ENCODE peak calls at places on chromosomes 4 and X, in nine cellular contexts. One of them, this sample, is unnamed.

GRCh38 chrX:141936080-141936479 is 32.4 kb downstream of the MAGEC1 start:
- DNase-seq in lung: no peak
- DNase-seq in naive thymus-derived CD4-positive, alpha-beta T cell: no peak
- DNase-seq in psoas muscle: no peak
- DNase-seq in uterus: no peak
- DNase-seq in CD4-positive, alpha-beta memory T cell: no peak
- DNase-seq in heart left ventricle: no peak
- DNase-seq in aorta: no peak
- DNase-seq in tibial artery: no peak
- DNase-seq in this sample: no peak

GRCh38 chr4:73525611-73526010 is 44.1 kb downstream of the AFM start:
- DNase-seq in naive thymus-derived CD4-positive, alpha-beta T cell: no peak
- DNase-seq in heart left ventricle: no peak
- DNase-seq in aorta: no peak
- DNase-seq in psoas muscle: no peak
- DNase-seq in CD4-positive, alpha-beta memory T cell: no peak
- DNase-seq in uterus: no peak
- DNase-seq in tibial artery: no peak
- DNase-seq in lung: no peak
- DNase-seq in this sample: no peak

GRCh38 chr4:18850763-18851331 is 829.3 kb upstream of the LCORL start:
- DNase-seq in CD4-positive, alpha-beta memory T cell: no peak
- DNase-seq in uterus: no peak
- DNase-seq in naive thymus-derived CD4-positive, alpha-beta T cell: no peak
- DNase-seq in heart left ventricle: no peak
- DNase-seq in lung: no peak
- DNase-seq in tibial artery: no peak
- DNase-seq in psoas muscle: no peak
- DNase-seq in aorta: no peak
- DNase-seq in this sample: no peak

GRCh38 chr4:161952382-161952781 is 211.4 kb downstream of the FSTL5 start:
- DNase-seq in naive thymus-derived CD4-positive, alpha-beta T cell: no peak
- DNase-seq in psoas muscle: no peak
- DNase-seq in uterus: no peak
- DNase-seq in heart left ventricle: no peak
- DNase-seq in CD4-positive, alpha-beta memory T cell: no peak
- DNase-seq in aorta: no peak
- DNase-seq in tibial artery: no peak
- DNase-seq in lung: no peak
- DNase-seq in this sample: no peak

GRCh38 chr4:40563401-40563800 is 66.3 kb downstream of the RBM47 start:
- DNase-seq in uterus: no peak
- DNase-seq in aorta: no peak
- DNase-seq in psoas muscle: no peak
- DNase-seq in CD4-positive, alpha-beta memory T cell: no peak
- DNase-seq in heart left ventricle: no peak
- DNase-seq in naive thymus-derived CD4-positive, alpha-beta T cell: no peak
- DNase-seq in tibial artery: no peak
- DNase-seq in lung: no peak
- DNase-seq in this sample: no peak

GRCh38 chr4:109764376-109764775 is 34.5 kb upstream of the PLA2G12A start:
- DNase-seq in lung: no peak
- DNase-seq in heart left ventricle: no peak
- DNase-seq in aorta: no peak
- DNase-seq in uterus: no peak
- DNase-seq in psoas muscle: no peak
- DNase-seq in CD4-positive, alpha-beta memory T cell: no peak
- DNase-seq in naive thymus-derived CD4-positive, alpha-beta T cell: no peak
- DNase-seq in tibial artery: no peak
- DNase-seq in this sample: no peak

GRCh38 chr4:164768516-164768915 is 14.6 kb downstream of the SMIM31 start:
- DNase-seq in aorta: no peak
- DNase-seq in lung: no peak
- DNase-seq in heart left ventricle: no peak
- DNase-seq in uterus: no peak
- DNase-seq in naive thymus-derived CD4-positive, alpha-beta T cell: no peak
- DNase-seq in tibial artery: no peak
- DNase-seq in psoas muscle: no peak
- DNase-seq in CD4-positive, alpha-beta memory T cell: no peak
- DNase-seq in this sample: no peak

GRCh38 chrX:24395775-24396174 is 35.3 kb downstream of the SUPT20HL1 start:
- DNase-seq in psoas muscle: no peak
- DNase-seq in heart left ventricle: no peak
- DNase-seq in lung: peak
- DNase-seq in tibial artery: no peak
- DNase-seq in aorta: no peak
- DNase-seq in uterus: peak
- DNase-seq in naive thymus-derived CD4-positive, alpha-beta T cell: peak
- DNase-seq in CD4-positive, alpha-beta memory T cell: peak
- DNase-seq in this sample: peak

GRCh38 chrX:74656079-74656745 is 41.8 kb upstream of the RLIM start:
- DNase-seq in naive thymus-derived CD4-positive, alpha-beta T cell: no peak
- DNase-seq in heart left ventricle: no peak
- DNase-seq in psoas muscle: no peak
- DNase-seq in lung: no peak
- DNase-seq in uterus: no peak
- DNase-seq in tibial artery: no peak
- DNase-seq in aorta: no peak
- DNase-seq in CD4-positive, alpha-beta memory T cell: no peak
- DNase-seq in this sample: no peak

GRCh38 chrX:8721536-8721935 is 10.4 kb downstream of the ANOS1 start:
- DNase-seq in psoas muscle: no peak
- DNase-seq in uterus: no peak
- DNase-seq in heart left ventricle: no peak
- DNase-seq in tibial artery: no peak
- DNase-seq in naive thymus-derived CD4-positive, alpha-beta T cell: no peak
- DNase-seq in CD4-positive, alpha-beta memory T cell: no peak
- DNase-seq in lung: no peak
- DNase-seq in aorta: no peak
- DNase-seq in this sample: no peak

GRCh38 chrX:151228935-151229334 is 52.6 kb downstream of the GPR50 start:
- DNase-seq in psoas muscle: no peak
- DNase-seq in naive thymus-derived CD4-positive, alpha-beta T cell: no peak
- DNase-seq in lung: no peak
- DNase-seq in heart left ventricle: no peak
- DNase-seq in uterus: no peak
- DNase-seq in CD4-positive, alpha-beta memory T cell: no peak
- DNase-seq in aorta: no peak
- DNase-seq in tibial artery: no peak
- DNase-seq in this sample: no peak

GRCh38 chr4:164446516-164446915 is 307.4 kb upstream of the SMIM31 start:
- DNase-seq in psoas muscle: no peak
- DNase-seq in uterus: no peak
- DNase-seq in lung: no peak
- DNase-seq in aorta: no peak
- DNase-seq in tibial artery: no peak
- DNase-seq in heart left ventricle: no peak
- DNase-seq in CD4-positive, alpha-beta memory T cell: no peak
- DNase-seq in naive thymus-derived CD4-positive, alpha-beta T cell: no peak
- DNase-seq in this sample: peak

GRCh38 chr4:184824776-184825393 is 883 bp downstream of the ACSL1 start:
- DNase-seq in heart left ventricle: no peak
- DNase-seq in tibial artery: no peak
- DNase-seq in aorta: no peak
- DNase-seq in uterus: no peak
- DNase-seq in lung: no peak
- DNase-seq in naive thymus-derived CD4-positive, alpha-beta T cell: peak
- DNase-seq in CD4-positive, alpha-beta memory T cell: peak
- DNase-seq in psoas muscle: no peak
- DNase-seq in this sample: no peak

GRCh38 chr4:43864616-43865146 is 583.9 kb downstream of the KCTD8 start:
- DNase-seq in tibial artery: no peak
- DNase-seq in aorta: no peak
- DNase-seq in heart left ventricle: no peak
- DNase-seq in psoas muscle: no peak
- DNase-seq in CD4-positive, alpha-beta memory T cell: no peak
- DNase-seq in uterus: no peak
- DNase-seq in naive thymus-derived CD4-positive, alpha-beta T cell: no peak
- DNase-seq in lung: no peak
- DNase-seq in this sample: no peak

GRCh38 chr4:15489551-15489950 is 19.9 kb downstream of the CC2D2A start:
- DNase-seq in CD4-positive, alpha-beta memory T cell: no peak
- DNase-seq in heart left ventricle: no peak
- DNase-seq in aorta: no peak
- DNase-seq in tibial artery: no peak
- DNase-seq in uterus: no peak
- DNase-seq in lung: no peak
- DNase-seq in psoas muscle: no peak
- DNase-seq in naive thymus-derived CD4-positive, alpha-beta T cell: no peak
- DNase-seq in this sample: no peak

GRCh38 chr4:179662522-179662921 is 2220.3 kb upstream of the AGA start:
- DNase-seq in naive thymus-derived CD4-positive, alpha-beta T cell: no peak
- DNase-seq in tibial artery: no peak
- DNase-seq in CD4-positive, alpha-beta memory T cell: no peak
- DNase-seq in psoas muscle: no peak
- DNase-seq in uterus: no peak
- DNase-seq in heart left ventricle: no peak
- DNase-seq in aorta: no peak
- DNase-seq in lung: no peak
- DNase-seq in this sample: no peak

GRCh38 chrX:132638313-132638712 is 149.5 kb upstream of the MBNL3 start:
- DNase-seq in CD4-positive, alpha-beta memory T cell: no peak
- DNase-seq in aorta: no peak
- DNase-seq in heart left ventricle: no peak
- DNase-seq in lung: no peak
- DNase-seq in uterus: no peak
- DNase-seq in naive thymus-derived CD4-positive, alpha-beta T cell: no peak
- DNase-seq in psoas muscle: no peak
- DNase-seq in tibial artery: no peak
- DNase-seq in this sample: no peak

GRCh38 chrX:3582421-3582820 is 131.0 kb downstream of the PRKX start:
- DNase-seq in psoas muscle: no peak
- DNase-seq in aorta: no peak
- DNase-seq in tibial artery: no peak
- DNase-seq in CD4-positive, alpha-beta memory T cell: no peak
- DNase-seq in naive thymus-derived CD4-positive, alpha-beta T cell: no peak
- DNase-seq in uterus: no peak
- DNase-seq in heart left ventricle: no peak
- DNase-seq in lung: no peak
- DNase-seq in this sample: no peak

GRCh38 chrX:12206413-12206812 is 68.1 kb downstream of the FRMPD4 start:
- DNase-seq in heart left ventricle: no peak
- DNase-seq in aorta: no peak
- DNase-seq in naive thymus-derived CD4-positive, alpha-beta T cell: no peak
- DNase-seq in uterus: no peak
- DNase-seq in lung: no peak
- DNase-seq in CD4-positive, alpha-beta memory T cell: no peak
- DNase-seq in psoas muscle: no peak
- DNase-seq in tibial artery: no peak
- DNase-seq in this sample: no peak

GRCh38 chrX:12210921-12211320 is 72.6 kb downstream of the FRMPD4 start:
- DNase-seq in naive thymus-derived CD4-positive, alpha-beta T cell: no peak
- DNase-seq in psoas muscle: no peak
- DNase-seq in uterus: no peak
- DNase-seq in tibial artery: no peak
- DNase-seq in lung: no peak
- DNase-seq in heart left ventricle: no peak
- DNase-seq in CD4-positive, alpha-beta memory T cell: no peak
- DNase-seq in aorta: no peak
- DNase-seq in this sample: no peak

GRCh38 chrX:12210196-12210815 is 72.0 kb downstream of the FRMPD4 start:
- DNase-seq in tibial artery: no peak
- DNase-seq in psoas muscle: no peak
- DNase-seq in naive thymus-derived CD4-positive, alpha-beta T cell: no peak
- DNase-seq in aorta: no peak
- DNase-seq in lung: no peak
- DNase-seq in CD4-positive, alpha-beta memory T cell: no peak
- DNase-seq in uterus: peak
- DNase-seq in heart left ventricle: peak
- DNase-seq in this sample: peak
- H3K4me3 ChIP-seq in tibial artery: no peak
- H3K4me3 ChIP-seq in psoas muscle: no peak
- H3K4me3 ChIP-seq in naive thymus-derived CD4-positive, alpha-beta T cell: no peak
- H3K4me3 ChIP-seq in aorta: no peak
- H3K4me3 ChIP-seq in lung: no peak
- H3K4me3 ChIP-seq in CD4-positive, alpha-beta memory T cell: no peak
- H3K4me3 ChIP-seq in uterus: no peak
- H3K4me3 ChIP-seq in heart left ventricle: no peak
- H3K4me3 ChIP-seq in this sample: no peak

GRCh38 chr4:38146383-38146782 is 186.2 kb downstream of the PTTG2 start:
- DNase-seq in naive thymus-derived CD4-positive, alpha-beta T cell: no peak
- DNase-seq in uterus: no peak
- DNase-seq in heart left ventricle: no peak
- DNase-seq in CD4-positive, alpha-beta memory T cell: no peak
- DNase-seq in aorta: no peak
- DNase-seq in tibial artery: no peak
- DNase-seq in lung: no peak
- DNase-seq in psoas muscle: no peak
- DNase-seq in this sample: no peak
- H3K27ac ChIP-seq in naive thymus-derived CD4-positive, alpha-beta T cell: no peak
- H3K27ac ChIP-seq in uterus: peak
- H3K27ac ChIP-seq in heart left ventricle: no peak
- H3K27ac ChIP-seq in CD4-positive, alpha-beta memory T cell: no peak
- H3K27ac ChIP-seq in aorta: no peak
- H3K27ac ChIP-seq in tibial artery: no peak
- H3K27ac ChIP-seq in lung: no peak
- H3K27ac ChIP-seq in psoas muscle: no peak
- H3K27ac ChIP-seq in this sample: peak

DNA sequence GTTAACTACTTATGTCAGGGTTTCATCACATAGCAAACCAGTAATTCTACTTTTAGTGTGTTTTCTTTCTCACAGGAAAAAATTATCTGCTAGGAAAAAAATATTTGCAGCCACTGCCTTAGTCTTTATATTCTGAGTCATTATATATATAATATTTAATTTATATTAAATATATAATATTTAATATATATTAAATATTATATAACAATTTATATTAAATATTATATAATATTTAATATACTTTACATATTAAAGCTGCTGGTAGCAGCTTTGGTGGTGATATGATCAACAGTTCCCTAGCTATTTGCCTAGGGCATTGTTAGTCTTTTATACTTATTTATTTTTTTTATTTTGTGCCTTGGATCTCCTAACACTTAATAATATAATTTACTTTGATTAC is 381.6 kb downstream of the STIM2 start:
- DNase-seq in naive thymus-derived CD4-positive, alpha-beta T cell: no peak
- DNase-seq in aorta: no peak
- DNase-seq in tibial artery: no peak
- DNase-seq in lung: no peak
- DNase-seq in heart left ventricle: no peak
- DNase-seq in CD4-positive, alpha-beta memory T cell: no peak
- DNase-seq in psoas muscle: no peak
- DNase-seq in uterus: no peak
- DNase-seq in this sample: no peak
- H3K4me3 ChIP-seq in naive thymus-derived CD4-positive, alpha-beta T cell: no peak
- H3K4me3 ChIP-seq in aorta: no peak
- H3K4me3 ChIP-seq in tibial artery: no peak
- H3K4me3 ChIP-seq in lung: no peak
- H3K4me3 ChIP-seq in heart left ventricle: no peak
- H3K4me3 ChIP-seq in CD4-positive, alpha-beta memory T cell: no peak
- H3K4me3 ChIP-seq in psoas muscle: no peak
- H3K4me3 ChIP-seq in uterus: no peak
- H3K4me3 ChIP-seq in this sample: no peak

DNA sequence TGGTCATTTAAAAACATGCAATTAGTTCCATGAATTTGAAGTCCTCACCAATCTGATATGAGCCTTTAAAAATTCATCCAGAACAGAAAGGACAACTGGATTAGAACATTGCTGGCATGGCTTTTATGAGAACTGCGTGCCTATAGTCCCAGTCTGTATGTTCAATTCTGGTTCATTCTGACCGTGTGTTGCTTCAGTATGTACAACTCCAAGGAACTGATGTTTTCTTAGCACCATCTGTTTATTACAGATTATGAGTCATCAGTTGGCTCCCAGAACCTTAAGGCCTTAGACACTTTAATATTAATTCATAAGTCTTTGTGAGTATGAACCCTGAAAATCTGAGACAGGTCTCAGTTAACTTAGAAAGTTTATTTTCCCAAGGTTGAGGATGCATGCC is 115.0 kb downstream of the CEP44 start:
- DNase-seq in heart left ventricle: no peak
- DNase-seq in naive thymus-derived CD4-positive, alpha-beta T cell: no peak
- DNase-seq in CD4-positive, alpha-beta memory T cell: no peak
- DNase-seq in tibial artery: no peak
- DNase-seq in uterus: no peak
- DNase-seq in aorta: no peak
- DNase-seq in psoas muscle: no peak
- DNase-seq in lung: no peak
- DNase-seq in this sample: peak
- H3K27ac ChIP-seq in heart left ventricle: no peak
- H3K27ac ChIP-seq in naive thymus-derived CD4-positive, alpha-beta T cell: no peak
- H3K27ac ChIP-seq in CD4-positive, alpha-beta memory T cell: no peak
- H3K27ac ChIP-seq in tibial artery: no peak
- H3K27ac ChIP-seq in uterus: peak
- H3K27ac ChIP-seq in aorta: no peak
- H3K27ac ChIP-seq in psoas muscle: no peak
- H3K27ac ChIP-seq in lung: no peak
- H3K27ac ChIP-seq in this sample: peak